ENCODE peak calls at places on chromosomes 11 and 22, in ten cellular contexts. One of them, this sample, is unnamed.

GRCh38 chr11:114925591-114925990 is 247.3 kb downstream of the NXPE2 start:
- DNase-seq in coronary artery: no peak
- DNase-seq in left ventricle myocardium inferior: no peak
- DNase-seq in endothelial cell of umbilical vein: no peak
- DNase-seq in brain microvascular endothelial cell: no peak
- DNase-seq in bronchial epithelial cell: no peak
- DNase-seq in cardiac muscle cell: no peak
- DNase-seq in lower leg skin: no peak
- DNase-seq in fibroblast of lung: no peak
- DNase-seq in keratinocyte: no peak
- DNase-seq in this sample: no peak

GRCh38 chr11:61111786-61112517 is 9.7 kb downstream of the CD5 start:
- DNase-seq in coronary artery: no peak
- DNase-seq in fibroblast of lung: no peak
- DNase-seq in lower leg skin: no peak
- DNase-seq in left ventricle myocardium inferior: no peak
- DNase-seq in bronchial epithelial cell: no peak
- DNase-seq in brain microvascular endothelial cell: no peak
- DNase-seq in keratinocyte: no peak
- DNase-seq in cardiac muscle cell: no peak
- DNase-seq in endothelial cell of umbilical vein: no peak
- DNase-seq in this sample: no peak

GRCh38 chr22:28947125-28947524 is 63.8 kb downstream of the ZNRF3 start:
- DNase-seq in lower leg skin: no peak
- DNase-seq in bronchial epithelial cell: no peak
- DNase-seq in cardiac muscle cell: no peak
- DNase-seq in left ventricle myocardium inferior: no peak
- DNase-seq in fibroblast of lung: peak; percentile 16
- DNase-seq in keratinocyte: no peak
- DNase-seq in endothelial cell of umbilical vein: no peak
- DNase-seq in brain microvascular endothelial cell: no peak
- DNase-seq in coronary artery: no peak
- DNase-seq in this sample: no peak

GRCh38 chr11:115503083-115503885 is 931 bp downstream of the CADM1 start:
- DNase-seq in brain microvascular endothelial cell: no peak
- DNase-seq in left ventricle myocardium inferior: peak; percentile 61
- DNase-seq in fibroblast of lung: peak; percentile 63
- DNase-seq in keratinocyte: no peak
- DNase-seq in cardiac muscle cell: peak; percentile 86
- DNase-seq in lower leg skin: peak; percentile 43
- DNase-seq in endothelial cell of umbilical vein: peak; percentile 22
- DNase-seq in coronary artery: no peak
- DNase-seq in bronchial epithelial cell: peak; percentile 44
- DNase-seq in this sample: no peak

GRCh38 chr22:36953239-36954080 is 40.0 kb downstream of the CSF2RB start:
- DNase-seq in keratinocyte: no peak
- DNase-seq in cardiac muscle cell: no peak
- DNase-seq in brain microvascular endothelial cell: no peak
- DNase-seq in coronary artery: no peak
- DNase-seq in left ventricle myocardium inferior: no peak
- DNase-seq in lower leg skin: no peak
- DNase-seq in endothelial cell of umbilical vein: no peak
- DNase-seq in fibroblast of lung: no peak
- DNase-seq in bronchial epithelial cell: no peak
- DNase-seq in this sample: no peak

GRCh38 chr11:65781152-65781961 is 581 bp upstream of the AP5B1 start:
- DNase-seq in brain microvascular endothelial cell: no peak
- DNase-seq in lower leg skin: no peak
- DNase-seq in keratinocyte: no peak
- DNase-seq in left ventricle myocardium inferior: no peak
- DNase-seq in endothelial cell of umbilical vein: peak; percentile 35
- DNase-seq in fibroblast of lung: no peak
- DNase-seq in cardiac muscle cell: peak; percentile 54
- DNase-seq in coronary artery: peak; percentile 74
- DNase-seq in bronchial epithelial cell: no peak
- DNase-seq in this sample: no peak

GRCh38 chr11:128809128-128809527 is 58.0 kb downstream of the KCNJ1 start:
- DNase-seq in keratinocyte: peak; percentile 35
- DNase-seq in brain microvascular endothelial cell: no peak
- DNase-seq in coronary artery: no peak
- DNase-seq in endothelial cell of umbilical vein: no peak
- DNase-seq in fibroblast of lung: no peak
- DNase-seq in cardiac muscle cell: no peak
- DNase-seq in left ventricle myocardium inferior: no peak
- DNase-seq in bronchial epithelial cell: peak; percentile 98
- DNase-seq in lower leg skin: no peak
- DNase-seq in this sample: no peak

GRCh38 chr22:45959719-45960476 is 17.1 kb downstream of the WNT7B start:
- DNase-seq in left ventricle myocardium inferior: no peak
- DNase-seq in bronchial epithelial cell: no peak
- DNase-seq in brain microvascular endothelial cell: no peak
- DNase-seq in keratinocyte: no peak
- DNase-seq in cardiac muscle cell: no peak
- DNase-seq in endothelial cell of umbilical vein: no peak
- DNase-seq in coronary artery: no peak
- DNase-seq in lower leg skin: no peak
- DNase-seq in fibroblast of lung: no peak
- DNase-seq in this sample: no peak

GRCh38 chr11:76672431-76673163 is 2.0 kb upstream of the LRRC32 start:
- DNase-seq in endothelial cell of umbilical vein: no peak
- DNase-seq in lower leg skin: no peak
- DNase-seq in cardiac muscle cell: no peak
- DNase-seq in brain microvascular endothelial cell: no peak
- DNase-seq in coronary artery: no peak
- DNase-seq in bronchial epithelial cell: no peak
- DNase-seq in keratinocyte: no peak
- DNase-seq in left ventricle myocardium inferior: no peak
- DNase-seq in fibroblast of lung: no peak
- DNase-seq in this sample: no peak

GRCh38 chr22:40058265-40058664 is 63.5 kb downstream of the FAM83F start:
- DNase-seq in left ventricle myocardium inferior: no peak
- DNase-seq in lower leg skin: no peak
- DNase-seq in fibroblast of lung: no peak
- DNase-seq in bronchial epithelial cell: no peak
- DNase-seq in keratinocyte: no peak
- DNase-seq in endothelial cell of umbilical vein: peak; percentile 18
- DNase-seq in cardiac muscle cell: no peak
- DNase-seq in brain microvascular endothelial cell: no peak
- DNase-seq in coronary artery: no peak
- DNase-seq in this sample: no peak

GRCh38 chr11:7671807-7672206 is 1.5 kb downstream of the CYB5R2 start:
- DNase-seq in lower leg skin: no peak
- DNase-seq in fibroblast of lung: no peak
- DNase-seq in bronchial epithelial cell: peak; percentile 25
- DNase-seq in left ventricle myocardium inferior: no peak
- DNase-seq in endothelial cell of umbilical vein: no peak
- DNase-seq in brain microvascular endothelial cell: no peak
- DNase-seq in coronary artery: no peak
- DNase-seq in cardiac muscle cell: no peak
- DNase-seq in keratinocyte: no peak
- DNase-seq in this sample: no peak

GRCh38 chr11:7672960-7673723 is at the start of gene CYB5R2:
- DNase-seq in endothelial cell of umbilical vein: peak; percentile 15
- DNase-seq in coronary artery: peak; percentile 85
- DNase-seq in brain microvascular endothelial cell: no peak
- DNase-seq in lower leg skin: peak; percentile 67
- DNase-seq in left ventricle myocardium inferior: peak; percentile 76
- DNase-seq in cardiac muscle cell: peak; percentile 68
- DNase-seq in bronchial epithelial cell: peak; percentile 18
- DNase-seq in fibroblast of lung: peak; percentile 59
- DNase-seq in keratinocyte: no peak
- DNase-seq in this sample: no peak

GRCh38 chr11:7672276-7672959 is 882 bp downstream of the CYB5R2 start:
- DNase-seq in lower leg skin: no peak
- DNase-seq in fibroblast of lung: no peak
- DNase-seq in keratinocyte: no peak
- DNase-seq in bronchial epithelial cell: no peak
- DNase-seq in endothelial cell of umbilical vein: no peak
- DNase-seq in cardiac muscle cell: no peak
- DNase-seq in left ventricle myocardium inferior: no peak
- DNase-seq in brain microvascular endothelial cell: no peak
- DNase-seq in coronary artery: no peak
- DNase-seq in this sample: no peak

GRCh38 chr11:7675640-7676039 is 2.3 kb upstream of the CYB5R2 start:
- DNase-seq in lower leg skin: no peak
- DNase-seq in endothelial cell of umbilical vein: no peak
- DNase-seq in coronary artery: no peak
- DNase-seq in left ventricle myocardium inferior: no peak
- DNase-seq in cardiac muscle cell: no peak
- DNase-seq in keratinocyte: no peak
- DNase-seq in brain microvascular endothelial cell: no peak
- DNase-seq in fibroblast of lung: no peak
- DNase-seq in bronchial epithelial cell: no peak
- DNase-seq in this sample: no peak

GRCh38 chr11:7673724-7674434 is 579 bp upstream of the CYB5R2 start:
- DNase-seq in cardiac muscle cell: peak; percentile 45
- DNase-seq in bronchial epithelial cell: peak; percentile 16
- DNase-seq in coronary artery: peak; percentile 74
- DNase-seq in fibroblast of lung: peak; percentile 33
- DNase-seq in brain microvascular endothelial cell: no peak
- DNase-seq in keratinocyte: no peak
- DNase-seq in left ventricle myocardium inferior: no peak
- DNase-seq in endothelial cell of umbilical vein: no peak
- DNase-seq in lower leg skin: peak; percentile 60
- DNase-seq in this sample: no peak
- H3K4me3 ChIP-seq in cardiac muscle cell: peak overlapping the region; percentile 43
- H3K4me3 ChIP-seq in bronchial epithelial cell: peak overlapping the region; percentile 49
- H3K4me3 ChIP-seq in coronary artery: peak overlapping the region; percentile 92
- H3K4me3 ChIP-seq in fibroblast of lung: peak overlapping the region; percentile 43
- H3K4me3 ChIP-seq in brain microvascular endothelial cell: peak overlapping the region; percentile 50
- H3K4me3 ChIP-seq in keratinocyte: peak overlapping the region; percentile 34
- H3K4me3 ChIP-seq in left ventricle myocardium inferior: peak overlapping the region; percentile 72
- H3K4me3 ChIP-seq in endothelial cell of umbilical vein: peak overlapping the region; percentile 25
- H3K4me3 ChIP-seq in lower leg skin: peak overlapping the region; percentile 42
- H3K4me3 ChIP-seq in this sample: peak overlapping the region; percentile 31

DNA sequence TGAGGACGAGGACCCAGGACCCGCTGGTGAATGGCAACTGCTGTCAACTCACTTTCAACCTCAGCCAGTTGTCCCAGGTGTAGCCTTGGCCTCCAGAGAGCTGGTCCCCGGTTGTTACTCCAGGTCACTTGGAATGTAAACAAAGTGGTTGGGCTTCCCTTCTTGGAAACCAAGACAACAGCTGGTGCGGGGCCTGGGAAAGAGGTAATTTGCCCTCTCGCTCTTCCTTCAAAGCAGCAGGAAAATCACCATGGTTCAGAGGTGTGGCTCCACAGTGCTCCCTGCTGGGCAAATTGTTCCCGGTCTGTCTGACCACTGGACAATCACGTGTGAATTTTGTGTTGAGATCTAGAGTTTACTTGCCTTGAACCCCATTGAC is 15.0 kb downstream of the SLC1A2 start:
- DNase-seq in lower leg skin: no peak
- DNase-seq in coronary artery: no peak
- DNase-seq in fibroblast of lung: peak; percentile 45
- DNase-seq in keratinocyte: no peak
- DNase-seq in brain microvascular endothelial cell: no peak
- DNase-seq in endothelial cell of umbilical vein: peak; percentile 25
- DNase-seq in left ventricle myocardium inferior: no peak
- DNase-seq in cardiac muscle cell: peak; percentile 57
- DNase-seq in bronchial epithelial cell: peak; percentile 30
- DNase-seq in this sample: no peak
- TF ChIP-seq CTCF in lower leg skin: no peak
- TF ChIP-seq CTCF in coronary artery: peak; percentile 27
- TF ChIP-seq CTCF in fibroblast of lung: peak; percentile 54
- TF ChIP-seq CTCF in keratinocyte: peak; percentile 66
- TF ChIP-seq CTCF in brain microvascular endothelial cell: peak; percentile 78
- TF ChIP-seq CTCF in endothelial cell of umbilical vein: peak; percentile 52
- TF ChIP-seq CTCF in left ventricle myocardium inferior: peak; percentile 47
- TF ChIP-seq CTCF in cardiac muscle cell: peak; percentile 59
- TF ChIP-seq CTCF in bronchial epithelial cell: peak; percentile 65
- TF ChIP-seq CTCF in this sample: peak; percentile 31

GRCh38 chr22:43260818-43261217 is 73.9 kb upstream of the TTLL12 start:
- DNase-seq in cardiac muscle cell: no peak
- DNase-seq in keratinocyte: no peak
- DNase-seq in endothelial cell of umbilical vein: no peak
- DNase-seq in brain microvascular endothelial cell: peak; percentile 34
- DNase-seq in coronary artery: no peak
- DNase-seq in fibroblast of lung: peak; percentile 40
- DNase-seq in lower leg skin: no peak
- DNase-seq in bronchial epithelial cell: no peak
- DNase-seq in left ventricle myocardium inferior: no peak
- DNase-seq in this sample: no peak

GRCh38 chr22:43260346-43260745 is 73.4 kb upstream of the TTLL12 start:
- DNase-seq in endothelial cell of umbilical vein: no peak
- DNase-seq in lower leg skin: no peak
- DNase-seq in brain microvascular endothelial cell: no peak
- DNase-seq in coronary artery: no peak
- DNase-seq in fibroblast of lung: no peak
- DNase-seq in bronchial epithelial cell: no peak
- DNase-seq in cardiac muscle cell: no peak
- DNase-seq in keratinocyte: no peak
- DNase-seq in left ventricle myocardium inferior: no peak
- DNase-seq in this sample: no peak

GRCh38 chr22:43263645-43264514 is 76.9 kb upstream of the TTLL12 start:
- DNase-seq in cardiac muscle cell: no peak
- DNase-seq in lower leg skin: peak; percentile 51
- DNase-seq in coronary artery: no peak
- DNase-seq in bronchial epithelial cell: peak; percentile 73
- DNase-seq in left ventricle myocardium inferior: peak; percentile 43
- DNase-seq in endothelial cell of umbilical vein: peak; percentile 97
- DNase-seq in keratinocyte: no peak
- DNase-seq in fibroblast of lung: peak; percentile 73
- DNase-seq in brain microvascular endothelial cell: peak; percentile 96
- DNase-seq in this sample: peak; percentile 65

GRCh38 chr22:43266117-43266516 is 77.1 kb downstream of the SCUBE1 start:
- DNase-seq in brain microvascular endothelial cell: no peak
- DNase-seq in left ventricle myocardium inferior: no peak
- DNase-seq in bronchial epithelial cell: no peak
- DNase-seq in endothelial cell of umbilical vein: no peak
- DNase-seq in coronary artery: no peak
- DNase-seq in cardiac muscle cell: peak; percentile 35
- DNase-seq in fibroblast of lung: no peak
- DNase-seq in lower leg skin: no peak
- DNase-seq in keratinocyte: no peak
- DNase-seq in this sample: no peak

GRCh38 chr22:43262990-43263644 is 76.2 kb upstream of the TTLL12 start:
- DNase-seq in endothelial cell of umbilical vein: no peak
- DNase-seq in keratinocyte: no peak
- DNase-seq in fibroblast of lung: peak; percentile 1
- DNase-seq in cardiac muscle cell: no peak
- DNase-seq in coronary artery: no peak
- DNase-seq in left ventricle myocardium inferior: peak; percentile 27
- DNase-seq in lower leg skin: no peak
- DNase-seq in brain microvascular endothelial cell: peak; percentile 48
- DNase-seq in bronchial epithelial cell: no peak
- DNase-seq in this sample: no peak
- H3K4me3 ChIP-seq in endothelial cell of umbilical vein: no peak overlapping the region
- H3K4me3 ChIP-seq in keratinocyte: no peak overlapping the region
- H3K4me3 ChIP-seq in fibroblast of lung: no peak overlapping the region
- H3K4me3 ChIP-seq in cardiac muscle cell: no peak overlapping the region
- H3K4me3 ChIP-seq in coronary artery: no peak overlapping the region
- H3K4me3 ChIP-seq in left ventricle myocardium inferior: peak overlapping the region; percentile 40
- H3K4me3 ChIP-seq in lower leg skin: no peak overlapping the region
- H3K4me3 ChIP-seq in brain microvascular endothelial cell: no peak overlapping the region
- H3K4me3 ChIP-seq in bronchial epithelial cell: no peak overlapping the region
- H3K4me3 ChIP-seq in this sample: no peak overlapping the region

DNA sequence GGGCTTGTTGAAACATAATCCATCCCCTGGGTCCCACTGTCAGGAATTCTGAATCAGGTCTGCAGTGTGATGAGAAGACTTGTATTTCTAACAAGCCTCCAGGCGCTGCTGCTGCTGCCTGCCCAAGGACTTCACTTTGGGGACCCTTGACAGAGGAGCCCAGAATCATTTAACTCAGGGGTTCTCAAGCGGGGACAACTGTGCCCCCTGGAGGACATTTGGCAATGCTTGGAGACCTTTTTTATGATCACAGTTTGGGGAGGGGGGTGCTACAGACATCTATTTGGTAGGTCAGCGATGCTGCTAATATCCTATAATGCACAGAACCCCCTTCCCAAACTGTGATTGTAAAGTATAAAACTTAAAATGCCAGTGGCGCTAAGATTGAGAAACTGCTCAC is 312.8 kb downstream of the OPCML start:
- DNase-seq in endothelial cell of umbilical vein: no peak
- DNase-seq in brain microvascular endothelial cell: no peak
- DNase-seq in cardiac muscle cell: no peak
- DNase-seq in coronary artery: no peak
- DNase-seq in keratinocyte: no peak
- DNase-seq in fibroblast of lung: no peak
- DNase-seq in bronchial epithelial cell: no peak
- DNase-seq in lower leg skin: no peak
- DNase-seq in left ventricle myocardium inferior: no peak
- DNase-seq in this sample: no peak
- TF ChIP-seq CTCF in endothelial cell of umbilical vein: no peak
- TF ChIP-seq CTCF in brain microvascular endothelial cell: no peak
- TF ChIP-seq CTCF in cardiac muscle cell: no peak
- TF ChIP-seq CTCF in coronary artery: no peak
- TF ChIP-seq CTCF in keratinocyte: no peak
- TF ChIP-seq CTCF in fibroblast of lung: no peak
- TF ChIP-seq CTCF in bronchial epithelial cell: no peak
- TF ChIP-seq CTCF in lower leg skin: no peak
- TF ChIP-seq CTCF in left ventricle myocardium inferior: no peak
- TF ChIP-seq CTCF in this sample: no peak